ENCODE peak calls at places on chromosomes 5 and 9, in ten cellular contexts. Y, V, U, X, S, E, D, H, P and J are unnamed samples.

GRCh38 chr5:1317921-1318565 is 23.2 kb upstream of the TERT start:
- DNase-seq in S (no peak), Y (no peak), V (peak), E (no peak), H (no peak), U (no peak), P (no peak), D (no peak), X (no peak), J (no peak)

GRCh38 chr5:139816566-139816965 is 21.0 kb downstream of the PSD2 start:
- DNase-seq in U (no peak), P (no peak), X (no peak), V (no peak), E (no peak), H (no peak), Y (no peak), S (no peak), D (peak), J (no peak)

GRCh38 chr9:110257097-110257955 is 1.0 kb upstream of the TXN start:
- DNase-seq in V (peak), X (no peak), U (no peak), D (peak), P (no peak), H (peak), Y (peak), E (no peak), S (peak), J (no peak)

GRCh38 chr5:669111-669841 is 23.9 kb downstream of the TPPP start:
- DNase-seq in X (no peak), H (peak), S (peak), E (peak), D (peak), U (no peak), V (no peak), Y (peak), P (peak), J (peak)

GRCh38 chr5:35660451-35660850 is 42.8 kb downstream of the SPEF2 start:
- DNase-seq in V (no peak), X (no peak), U (no peak), P (no peak), Y (no peak), D (no peak), H (no peak), S (no peak), E (no peak), J (no peak)

GRCh38 chr5:15373151-15373550 is 126.8 kb upstream of the FBXL7 start:
- DNase-seq in Y (peak), V (no peak), S (no peak), H (no peak), P (no peak), E (no peak), U (no peak), X (no peak), D (no peak), J (no peak)

GRCh38 chr9:70015099-70015498 is 28.5 kb upstream of the MAMDC2 start:
- DNase-seq in H (no peak), P (no peak), U (no peak), E (no peak), S (no peak), D (no peak), Y (no peak), V (no peak), X (no peak), J (no peak)

GRCh38 chr5:135038829-135039525 is 4.9 kb upstream of the PITX1 start:
- DNase-seq in V (no peak), Y (no peak), X (no peak), P (no peak), H (no peak), D (no peak), S (no peak), E (no peak), U (no peak), J (no peak)

GRCh38 chr5:38809388-38810359 is 36.1 kb upstream of the OSMR start:
- DNase-seq in Y (peak), U (peak), P (peak), X (peak), S (no peak), E (peak), H (peak), D (peak), V (peak), J (peak)

GRCh38 chr9:2015581-2016410 is 649 bp downstream of the SMARCA2 start:
- DNase-seq in U (peak), E (peak), S (peak), H (peak), Y (peak), D (peak), P (peak), X (peak), V (peak), J (peak)

GRCh38 chr9:92961627-92962302 is 14.4 kb downstream of the FGD3 start:
- DNase-seq in X (peak), V (no peak), D (no peak), P (no peak), Y (no peak), U (no peak), E (peak), S (no peak), H (no peak), J (peak)

GRCh38 chr9:130292104-130292503 is 26.5 kb downstream of the HMCN2 start:
- DNase-seq in Y (no peak), E (no peak), V (no peak), P (no peak), S (no peak), H (peak), U (no peak), D (no peak), X (no peak), J (no peak)

GRCh38 chr5:2556375-2556966 is 195.0 kb downstream of the IRX2 start:
- DNase-seq in D (no peak), U (no peak), P (no peak), X (no peak), H (no peak), Y (no peak), V (no peak), E (no peak), S (no peak), J (no peak)

GRCh38 chr5:38008198-38008597 is 168.4 kb upstream of the GDNF start:
- DNase-seq in E (no peak), X (no peak), U (peak), Y (peak), V (no peak), S (no peak), P (no peak), H (no peak), D (no peak), J (no peak)

GRCh38 chr5:1246711-1247431 is 21.7 kb downstream of the SLC6A18 start:
- DNase-seq in S (no peak), V (peak), P (no peak), U (no peak), Y (peak), E (peak), X (no peak), H (peak), D (peak), J (no peak)

GRCh38 chr9:32572900-32573523 is at the start of gene NDUFB6:
- DNase-seq in E (peak), Y (peak), D (peak), V (peak), S (peak), X (peak), H (peak), U (peak), P (peak), J (peak)